ENCODE peak calls at places on chromosomes 3 and 15, in eight cellular contexts. O, S, Q, N, D, K, I and E are unnamed samples.

GRCh38 chr3:148205945-148206845 is 491.5 kb upstream of the AGTR1 start:
- ATAC-seq in K (no peak), D (no peak), N (no peak), O (no peak), I (no peak), S (no peak), Q (no peak), E (no peak)

GRCh38 chr3:129314757-129315385 is 36.2 kb downstream of the HMCES start:
- ATAC-seq in S (peak; percentile 15), N (peak; percentile 52), I (peak; percentile 71), D (peak; percentile 68), O (peak; percentile 11), Q (peak; percentile 86), K (peak; percentile 7), E (peak; percentile 71)

GRCh38 chr3:73072634-73073033 is 11.2 kb downstream of the EBLN2 start:
- ATAC-seq in N (no peak), O (no peak), S (no peak), I (no peak), Q (no peak), K (no peak), D (peak; percentile 63), E (no peak)

GRCh38 chr15:58423858-58424608 is 7.8 kb upstream of the LIPC start:
- ATAC-seq in S (no peak), Q (peak; percentile 23), I (no peak), N (no peak), K (no peak), D (no peak), O (no peak), E (no peak)

GRCh38 chr15:99401971-99402732 is 150.9 kb downstream of the LRRC28 start:
- ATAC-seq in D (no peak), K (no peak), O (no peak), S (no peak), N (no peak), Q (peak; percentile 4), I (no peak), E (no peak)

GRCh38 chr3:49668414-49668797 is 5.7 kb upstream of the APEH start:
- ATAC-seq in O (no peak), Q (no peak), I (no peak), S (no peak), N (no peak), K (no peak), D (peak; percentile 46), E (no peak)

GRCh38 chr15:85276921-85277320 is 103.5 kb upstream of the AKAP13 start:
- ATAC-seq in N (no peak), S (no peak), Q (no peak), D (no peak), I (no peak), O (no peak), K (no peak), E (no peak)

GRCh38 chr3:106728315-106728821 is 648.9 kb upstream of the CCDC54 start:
- ATAC-seq in N (peak; percentile 73), K (no peak), D (no peak), I (no peak), S (no peak), Q (peak; percentile 66), O (no peak), E (peak; percentile 79)

GRCh38 chr3:13638927-13639326 is 90.0 kb downstream of the FBLN2 start:
- ATAC-seq in S (no peak), N (no peak), Q (no peak), O (no peak), K (no peak), I (no peak), D (no peak), E (no peak)

GRCh38 chr3:102353804-102354203 is 81.0 kb upstream of the ZPLD1 start:
- ATAC-seq in I (no peak), N (no peak), S (no peak), D (no peak), O (no peak), Q (no peak), K (no peak), E (no peak)

GRCh38 chr3:123315271-123315595 is 113.5 kb downstream of the SEC22A start:
- ATAC-seq in I (no peak), Q (no peak), S (no peak), O (no peak), K (no peak), D (no peak), N (no peak), E (no peak)

GRCh38 chr3:123314409-123315270 is 112.9 kb downstream of the SEC22A start:
- ATAC-seq in S (no peak), K (no peak), N (peak; percentile 83), O (no peak), D (no peak), I (no peak), Q (peak; percentile 17), E (no peak)

GRCh38 chr3:123312331-123313265 is 110.9 kb downstream of the SEC22A start:
- ATAC-seq in Q (no peak), O (no peak), N (no peak), I (no peak), S (no peak), D (no peak), K (no peak), E (peak; percentile 36)

GRCh38 chr3:123311201-123311600 is 109.5 kb downstream of the SEC22A start:
- ATAC-seq in O (no peak), I (no peak), D (no peak), N (no peak), Q (no peak), S (no peak), K (no peak), E (no peak)

GRCh38 chr3:123313889-123314288 is 112.1 kb downstream of the SEC22A start:
- ATAC-seq in S (no peak), N (no peak), D (no peak), Q (no peak), O (no peak), I (no peak), K (no peak), E (no peak)
- H3K27ac ChIP-seq in S (no peak overlapping the region), N (no peak overlapping the region), D (no peak overlapping the region), Q (no peak overlapping the region), O (no peak overlapping the region), I (no peak overlapping the region), K (no peak overlapping the region), E (no peak overlapping the region)

DNA sequence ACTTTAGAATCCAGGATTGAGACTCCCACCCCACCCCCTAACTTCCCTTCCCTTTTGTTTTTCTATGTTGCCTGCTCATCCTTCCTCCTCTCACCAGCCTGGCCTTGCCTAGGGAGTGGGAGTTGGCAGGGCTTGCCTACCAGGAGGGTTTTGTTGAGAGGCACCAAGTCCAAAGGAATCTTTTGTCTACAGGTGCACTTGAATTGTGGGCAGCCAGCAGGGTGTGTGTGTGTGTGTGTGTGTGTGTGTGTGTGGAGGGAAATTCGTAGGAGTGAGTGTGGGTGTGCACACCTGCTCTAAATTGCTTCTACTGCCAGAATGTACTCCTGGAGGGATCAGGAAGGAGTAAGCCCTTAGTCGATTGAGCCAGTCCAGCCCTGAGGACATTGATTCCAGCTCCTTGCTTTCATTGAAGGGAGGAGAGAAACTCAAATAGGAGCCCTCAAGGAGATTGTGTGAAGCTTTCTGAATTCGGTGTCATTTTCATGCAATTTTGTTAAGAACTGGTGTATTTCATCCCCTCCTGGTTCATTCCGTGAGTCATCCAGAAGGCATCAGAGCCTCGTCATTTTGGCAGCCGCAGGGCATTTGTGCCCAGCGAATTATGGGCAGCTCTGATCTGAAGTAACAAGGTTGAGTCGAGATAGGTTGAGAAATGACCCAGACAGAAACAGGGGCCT is 112.1 kb downstream of the SLCO3A1 start:
- ATAC-seq in D (no peak), S (no peak), O (no peak), I (peak; percentile 40), K (no peak), N (peak; percentile 80), Q (peak; percentile 63), E (peak; percentile 15)
- H3K27ac ChIP-seq in D (no peak overlapping the region), S (no peak overlapping the region), O (no peak overlapping the region), I (peak overlapping the region; percentile 18), K (no peak overlapping the region), N (no peak overlapping the region), Q (peak overlapping the region; percentile 85), E (peak overlapping the region; percentile 9)

GRCh38 chr3:30577788-30578187 is 28.6 kb upstream of the TGFBR2 start:
- ATAC-seq in O (no peak), K (no peak), N (no peak), I (no peak), S (no peak), D (no peak), Q (no peak), E (no peak)

GRCh38 chr3:30581067-30581585 is 25.3 kb upstream of the TGFBR2 start:
- ATAC-seq in K (no peak), O (no peak), I (no peak), D (no peak), Q (no peak), N (no peak), S (no peak), E (no peak)

GRCh38 chr3:30576946-30577345 is 29.5 kb upstream of the TGFBR2 start:
- ATAC-seq in I (no peak), K (no peak), N (no peak), Q (no peak), O (no peak), D (no peak), S (no peak), E (no peak)

GRCh38 chr3:30578479-30578878 is 27.9 kb upstream of the TGFBR2 start:
- ATAC-seq in D (no peak), S (no peak), N (no peak), O (no peak), K (peak; percentile 93), Q (no peak), I (peak; percentile 87), E (peak; percentile 57)

GRCh38 chr3:30578986-30579579 is 27.3 kb upstream of the TGFBR2 start:
- ATAC-seq in N (no peak), K (no peak), O (no peak), S (no peak), Q (no peak), I (no peak), D (no peak), E (no peak)
- H3K27ac ChIP-seq in N (no peak overlapping the region), K (no peak overlapping the region), O (no peak overlapping the region), S (no peak overlapping the region), Q (no peak overlapping the region), I (no peak overlapping the region), D (no peak overlapping the region), E (no peak overlapping the region)

GRCh38 chr3:197533396-197534347 is 22.1 kb downstream of the BDH1 start:
- ATAC-seq in D (no peak), N (no peak), S (no peak), O (no peak), I (peak; percentile 23), K (no peak), Q (no peak), E (peak; percentile 75)

GRCh38 chr3:197528190-197528589 is 27.6 kb downstream of the BDH1 start:
- ATAC-seq in Q (no peak), K (no peak), O (no peak), D (no peak), S (no peak), N (no peak), I (no peak), E (no peak)

GRCh38 chr3:197534348-197534725 is 21.4 kb downstream of the BDH1 start:
- ATAC-seq in S (no peak), K (no peak), D (no peak), N (no peak), O (no peak), I (no peak), Q (no peak), E (no peak)

GRCh38 chr3:197527569-197527968 is 28.2 kb downstream of the BDH1 start:
- ATAC-seq in I (no peak), O (no peak), D (no peak), Q (no peak), S (no peak), N (no peak), K (no peak), E (no peak)

GRCh38 chr3:197532388-197532787 is 23.4 kb downstream of the BDH1 start:
- ATAC-seq in I (no peak), O (no peak), K (no peak), Q (no peak), S (no peak), N (no peak), D (no peak), E (no peak)
- H3K27ac ChIP-seq in I (no peak overlapping the region), O (no peak overlapping the region), K (no peak overlapping the region), Q (no peak overlapping the region), S (no peak overlapping the region), N (no peak overlapping the region), D (no peak overlapping the region), E (no peak overlapping the region)